ENCODE peak calls at places on chromosomes 6 and 20, in five cellular contexts. W is activated B cell treated with CpG ODN at 0.5 μM for 24 hours; Y is A549; P is uterus; X is CD8-positive, alpha-beta T cell. E is an unnamed sample.

GRCh38 chr6:133806358-133806757 is 82.6 kb upstream of the TCF21 start:
- DNase-seq in W (no peak), X (no peak), P (no peak), Y (no peak), E (no peak)

GRCh38 chr20:26163890-26164289 is 467.2 kb upstream of the ZNF337 start:
- DNase-seq in X (no peak), W (no peak), P (no peak), Y (no peak), E (no peak)

GRCh38 chr6:8579372-8579771 is 144.0 kb upstream of the SLC35B3 start:
- DNase-seq in W (no peak), Y (no peak), P (no peak), X (no peak), E (no peak)

GRCh38 chr20:57712851-57713504 is 3.2 kb upstream of the PMEPA1 start:
- DNase-seq in P (no peak), Y (no peak), W (no peak), X (no peak), E (no peak)

GRCh38 chr6:7085911-7086310 is 21.9 kb upstream of the RREB1 start:
- DNase-seq in P (peak; percentile 32), W (no peak), X (no peak), Y (no peak), E (no peak)

GRCh38 chr6:14117158-14118090 is at the start of gene CD83:
- DNase-seq in Y (peak; percentile 56), W (peak; percentile 91), X (peak; percentile 77), P (peak; percentile 27), E (peak; percentile 28)

GRCh38 chr20:62606551-62607201 is 35.6 kb upstream of the SLCO4A1 start:
- DNase-seq in Y (no peak), P (peak; percentile 42), W (no peak), X (no peak), E (no peak)

GRCh38 chr6:156928972-156929371 is 151.8 kb downstream of the ARID1B start:
- DNase-seq in Y (no peak), X (no peak), P (no peak), W (no peak), E (no peak)

GRCh38 chr20:62940875-62941274 is 2.9 kb downstream of the GID8 start:
- DNase-seq in Y (no peak), X (no peak), W (no peak), P (no peak), E (no peak)

GRCh38 chr6:4358414-4359107 is 223.2 kb upstream of the ECI2 start:
- DNase-seq in Y (peak; percentile 90), P (peak; percentile 87), W (no peak), X (no peak), E (peak; percentile 31)

GRCh38 chr20:50304883-50305635 is 114.4 kb downstream of the CEBPB start:
- DNase-seq in W (no peak), X (no peak), P (peak; percentile 98), Y (no peak), E (no peak)

GRCh38 chr6:137550527-137550926 is 56.3 kb upstream of the OLIG3 start:
- DNase-seq in P (no peak), Y (no peak), W (no peak), X (no peak), E (no peak)

GRCh38 chr6:126937426-126937825 is 181.0 kb upstream of the RSPO3 start:
- DNase-seq in X (no peak), P (no peak), Y (no peak), W (no peak), E (no peak)

GRCh38 chr6:138086573-138087196 is 20.5 kb downstream of the PERP start:
- DNase-seq in P (no peak), X (no peak), Y (peak; percentile 62), W (no peak), E (no peak)

GRCh38 chr6:115613488-115613887 is 447.2 kb downstream of the FRK start:
- DNase-seq in W (no peak), Y (no peak), P (no peak), X (no peak), E (no peak)

GRCh38 chr6:45692021-45692420 is 314.3 kb upstream of the SUPT3H start:
- DNase-seq in X (no peak), Y (no peak), P (no peak), W (no peak), E (no peak)

GRCh38 chr20:48733296-48733790 is 94.5 kb downstream of the PREX1 start:
- DNase-seq in P (no peak), X (no peak), Y (no peak), W (no peak), E (no peak)

GRCh38 chr6:149820506-149820905 is 43.7 kb downstream of the LRP11 start:
- DNase-seq in P (no peak), X (no peak), W (no peak), Y (no peak), E (no peak)
- TF ChIP-seq CTCF in P (no peak), X (no peak), W (no peak), Y (no peak), E (no peak)

GRCh38 chr6:166611631-166612030 is 15.4 kb downstream of the RPS6KA2 start:
- DNase-seq in W (no peak), P (peak; percentile 4), Y (no peak), X (no peak), E (no peak)

GRCh38 chr6:166614171-166614583 is 12.9 kb downstream of the RPS6KA2 start:
- DNase-seq in Y (no peak), P (no peak), X (no peak), W (no peak), E (no peak)

GRCh38 chr6:166612471-166612881 is 14.6 kb downstream of the RPS6KA2 start:
- DNase-seq in W (no peak), X (no peak), Y (no peak), P (peak; percentile 32), E (no peak)

GRCh38 chr6:166608819-166609218 is 18.2 kb downstream of the RPS6KA2 start:
- DNase-seq in Y (no peak), X (no peak), W (no peak), P (no peak), E (no peak)

GRCh38 chr6:166610104-166610503 is 16.9 kb downstream of the RPS6KA2 start:
- DNase-seq in X (no peak), W (no peak), P (no peak), Y (no peak), E (no peak)
- TF ChIP-seq CTCF in X (no peak), W (no peak), P (no peak), Y (no peak), E (no peak)

DNA sequence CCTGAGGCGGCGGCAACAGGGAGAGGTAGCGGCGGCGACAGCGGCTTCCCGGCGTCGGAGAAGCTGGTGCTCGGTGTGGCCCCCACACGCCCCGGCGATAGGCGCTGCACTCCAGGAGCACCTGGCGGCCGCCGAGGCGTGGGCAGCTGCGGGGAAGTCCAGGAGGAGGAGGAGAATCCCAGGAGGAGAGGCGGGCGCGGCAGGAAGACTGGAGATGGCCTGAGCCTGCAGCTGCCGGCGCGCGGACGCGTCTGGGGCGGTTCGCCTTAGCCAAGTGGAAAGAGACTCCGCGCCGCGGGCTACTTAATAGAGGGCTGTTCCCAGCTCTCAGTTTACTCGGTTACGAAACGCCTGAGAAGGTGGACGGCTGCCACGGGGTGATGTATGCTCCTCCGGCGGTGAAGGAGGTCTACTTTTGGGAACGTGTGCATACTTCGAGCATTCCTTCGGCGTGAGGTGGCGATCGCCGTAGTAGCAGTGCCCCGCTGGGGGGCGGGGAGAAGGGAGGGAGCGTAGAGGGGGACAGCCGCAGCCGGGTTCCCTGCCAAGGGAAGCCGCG is at the start of gene COL12A1:
- DNase-seq in W (peak; percentile 20), X (no peak), P (peak; percentile 98), Y (peak; percentile 55), E (peak; percentile 56)
- TF ChIP-seq CTCF in W (no peak), X (no peak), P (peak; percentile 19), Y (no peak), E (peak; percentile 6)

GRCh38 chr6:111668410-111668809 is 62.7 kb upstream of the TRAF3IP2 start:
- DNase-seq in Y (peak; percentile 17), W (no peak), P (no peak), X (no peak), E (no peak)
- TF ChIP-seq CTCF in Y (no peak), W (no peak), P (no peak), X (no peak), E (peak; percentile 60)

GRCh38 chr6:25745836-25746235 is 8.7 kb upstream of the SLC17A4 start:
- DNase-seq in X (no peak), P (no peak), Y (no peak), W (no peak), E (no peak)
- TF ChIP-seq CTCF in X (no peak), P (no peak), Y (no peak), W (no peak), E (no peak)

E was measured in neural crest cell.